ENCODE peak calls at places on chromosomes 2 and 18, in nine cellular contexts. C, R, J, B, W, S, G, Z and D are unnamed samples.

GRCh38 chr2:42567806-42568429 is 514 bp upstream of the MTA3 start:
- DNase-seq in C (peak; percentile 23), R (no peak), J (no peak), B (peak; percentile 85), W (peak; percentile 38), S (peak; percentile 7), G (no peak), Z (peak; percentile 16), D (peak; percentile 72)

GRCh38 chr2:239959059-239959971 is 65.8 kb downstream of the NDUFA10 start:
- DNase-seq in C (no peak), R (no peak), J (no peak), B (no peak), W (no peak), S (peak; percentile 40), G (no peak), Z (no peak), D (no peak)

GRCh38 chr2:159612255-159612901 is 4.0 kb downstream of the BAZ2B start:
- DNase-seq in C (no peak), R (no peak), J (peak; percentile 49), B (peak; percentile 13), W (no peak), S (peak; percentile 44), G (no peak), Z (peak; percentile 21), D (no peak)

GRCh38 chr2:222398446-222398885 is 25.9 kb upstream of the SGPP2 start:
- DNase-seq in C (no peak), R (peak; percentile 6), J (peak; percentile 3), B (no peak), W (no peak), S (no peak), G (no peak), Z (no peak), D (no peak)

GRCh38 chr2:127579231-127579630 is 43.7 kb downstream of the MYO7B start:
- DNase-seq in C (no peak), R (no peak), J (no peak), B (no peak), W (no peak), S (no peak), G (no peak), Z (no peak), D (no peak)

GRCh38 chr2:69422198-69422597 is 15.0 kb downstream of the NFU1 start:
- DNase-seq in C (no peak), R (no peak), J (no peak), B (no peak), W (no peak), S (no peak), G (no peak), Z (no peak), D (no peak)

GRCh38 chr2:74834806-74835755 is 1.2 kb downstream of the HK2 start:
- DNase-seq in C (no peak), R (no peak), J (peak; percentile 36), B (peak; percentile 84), W (peak; percentile 28), S (peak; percentile 42), G (peak; percentile 66), Z (peak; percentile 74), D (peak; percentile 86)

GRCh38 chr2:68889500-68889899 is 18.3 kb upstream of the BMP10 start:
- DNase-seq in C (no peak), R (no peak), J (peak; percentile 10), B (no peak), W (no peak), S (peak; percentile 67), G (no peak), Z (no peak), D (no peak)

GRCh38 chr2:86675104-86675503 is 45.0 kb upstream of the RMND5A start:
- DNase-seq in C (peak; percentile 14), R (no peak), J (no peak), B (no peak), W (no peak), S (no peak), G (no peak), Z (no peak), D (no peak)

GRCh38 chr2:15963977-15964670 is 23.8 kb downstream of the MYCN start:
- DNase-seq in C (no peak), R (no peak), J (no peak), B (no peak), W (no peak), S (no peak), G (no peak), Z (no peak), D (no peak)

GRCh38 chr2:235091421-235091820 is 139.6 kb downstream of the SH3BP4 start:
- DNase-seq in C (no peak), R (no peak), J (no peak), B (no peak), W (no peak), S (no peak), G (no peak), Z (no peak), D (no peak)

GRCh38 chr2:20723543-20723942 is 56.6 kb downstream of the GDF7 start:
- DNase-seq in C (no peak), R (no peak), J (peak; percentile 28), B (no peak), W (no peak), S (peak; percentile 82), G (no peak), Z (no peak), D (no peak)

GRCh38 chr2:207511851-207512250 is 17.9 kb upstream of the CREB1 start:
- DNase-seq in C (no peak), R (no peak), J (peak; percentile 37), B (no peak), W (no peak), S (peak; percentile 21), G (no peak), Z (no peak), D (no peak)

GRCh38 chr2:105545731-105546622 is 147.1 kb upstream of the FHL2 start:
- DNase-seq in C (peak; percentile 44), R (peak; percentile 39), J (peak; percentile 78), B (peak; percentile 59), W (peak; percentile 71), S (peak; percentile 44), G (peak; percentile 42), Z (peak; percentile 44), D (peak; percentile 75)

GRCh38 chr2:66689456-66690051 is 254.6 kb downstream of the MEIS1 start:
- DNase-seq in C (no peak), R (no peak), J (no peak), B (no peak), W (no peak), S (no peak), G (no peak), Z (no peak), D (no peak)

GRCh38 chr2:188870289-188870688 is 103.9 kb upstream of the COL3A1 start:
- DNase-seq in C (no peak), R (no peak), J (peak; percentile 98), B (no peak), W (no peak), S (peak; percentile 94), G (no peak), Z (no peak), D (no peak)

GRCh38 chr2:218726004-218726574 is 15.5 kb downstream of the TTLL4 start:
- DNase-seq in C (no peak), R (no peak), J (no peak), B (no peak), W (no peak), S (no peak), G (no peak), Z (no peak), D (no peak)

GRCh38 chr2:112877423-112877822 is 33.5 kb upstream of the IL37 start:
- DNase-seq in C (no peak), R (no peak), J (peak; percentile 36), B (no peak), W (no peak), S (peak; percentile 73), G (no peak), Z (no peak), D (no peak)

GRCh38 chr2:208072250-208072892 is 47.0 kb upstream of the PLEKHM3 start:
- DNase-seq in C (peak; percentile 63), R (peak; percentile 56), J (peak; percentile 82), B (peak; percentile 72), W (peak; percentile 69), S (peak; percentile 54), G (peak; percentile 7), Z (peak; percentile 46), D (peak; percentile 63)

GRCh38 chr18:73563345-73563744 is 584.3 kb downstream of the FBXO15 start:
- DNase-seq in C (no peak), R (peak; percentile 61), J (peak; percentile 84), B (no peak), W (no peak), S (peak; percentile 72), G (no peak), Z (no peak), D (no peak)

GRCh38 chr2:191748050-191748449 is 70.1 kb downstream of the NABP1 start:
- DNase-seq in C (no peak), R (no peak), J (peak; percentile 37), B (peak; percentile 31), W (no peak), S (peak; percentile 87), G (no peak), Z (no peak), D (no peak)

GRCh38 chr2:145692971-145693478 is 1173.1 kb upstream of the ZEB2 start:
- DNase-seq in C (no peak), R (peak; percentile 5), J (peak; percentile 98), B (peak; percentile 13), W (peak; percentile 36), S (peak; percentile 98), G (no peak), Z (peak; percentile 57), D (no peak)

GRCh38 chr2:166057363-166058169 is 70.3 kb downstream of the SCN1A start:
- DNase-seq in C (no peak), R (peak; percentile 2), J (peak; percentile 75), B (no peak), W (no peak), S (peak; percentile 56), G (no peak), Z (no peak), D (no peak)

GRCh38 chr2:214471990-214472389 is 61.1 kb downstream of the VWC2L start:
- DNase-seq in C (no peak), R (no peak), J (no peak), B (no peak), W (no peak), S (peak; percentile 60), G (no peak), Z (no peak), D (no peak)

GRCh38 chr2:235709969-235710879 is 216.4 kb downstream of the AGAP1 start:
- DNase-seq in C (no peak), R (no peak), J (no peak), B (no peak), W (no peak), S (peak; percentile 33), G (no peak), Z (peak; percentile 59), D (no peak)

GRCh38 chr2:163266772-163267171 is 428.2 kb upstream of the KCNH7 start:
- DNase-seq in C (no peak), R (peak; percentile 7), J (peak; percentile 97), B (no peak), W (no peak), S (peak; percentile 98), G (no peak), Z (peak; percentile 50), D (no peak)

GRCh38 chr2:174722942-174723598 is 41.2 kb downstream of the CHRNA1 start:
- DNase-seq in C (no peak), R (no peak), J (no peak), B (no peak), W (no peak), S (no peak), G (no peak), Z (no peak), D (no peak)